ENCODE peak calls at places on chromosomes 12 and 14, in eight cellular contexts. X is body of pancreas, I is HEK293T, R is sciatic nerve, S is HTR-8/SVneo, N is NCI-H524, Y is GM04504, E is neural progenitor cell. G is an unnamed sample.
A peak's percentile ranks its signal among the peaks of the same experiment; 100 is the strongest.

GRCh38 chr12:15526033-15526432 is 203.7 kb downstream of the PTPRO start:
- DNase-seq in X (no peak), I (no peak), R (no peak), S (no peak), N (no peak), Y (no peak), E (no peak), G (no peak)

GRCh38 chr12:3116106-3116898 is 39.1 kb downstream of the TSPAN9 start:
- DNase-seq in X (no peak), I (no peak), R (no peak), S (no peak), N (no peak), Y (no peak), E (peak; percentile 40), G (no peak)

GRCh38 chr12:96434107-96434506 is 33.9 kb upstream of the CDK17 start:
- DNase-seq in X (no peak), I (no peak), R (no peak), S (peak; percentile 47), N (no peak), Y (no peak), E (no peak), G (peak; percentile 98)

GRCh38 chr14:48670939-48671338 is 915.2 kb downstream of the RPS29 start:
- DNase-seq in X (no peak), I (no peak), R (no peak), S (no peak), N (no peak), Y (no peak), E (no peak), G (no peak)

GRCh38 chr14:101072945-101073597 is 169.5 kb upstream of the RTL1 start:
- DNase-seq in X (no peak), I (peak; percentile 78), R (no peak), S (peak; percentile 97), N (no peak), Y (peak; percentile 77), E (peak; percentile 65), G (peak; percentile 93)

GRCh38 chr14:70641548-70642312 is at the start of gene TTC9:
- DNase-seq in X (peak; percentile 34), I (peak; percentile 65), R (no peak), S (peak; percentile 59), N (no peak), Y (no peak), E (peak; percentile 78), G (no peak)

GRCh38 chr14:53384073-53384472 is 230.9 kb upstream of the DDHD1 start:
- DNase-seq in X (no peak), I (no peak), R (no peak), S (no peak), N (no peak), Y (no peak), E (no peak), G (no peak)

GRCh38 chr12:122888232-122888752 is 7.6 kb downstream of the VPS37B start:
- DNase-seq in X (peak; percentile 91), I (no peak), R (no peak), S (no peak), N (no peak), Y (no peak), E (peak; percentile 26), G (no peak)

GRCh38 chr12:1930816-1931597 is 12.6 kb upstream of the CACNA2D4 start:
- DNase-seq in X (no peak), I (no peak), R (peak; percentile 44), S (no peak), N (no peak), Y (no peak), E (no peak), G (no peak)

GRCh38 chr12:10184261-10184843 is 5.5 kb downstream of the TMEM52B start:
- DNase-seq in X (no peak), I (no peak), R (no peak), S (no peak), N (no peak), Y (peak; percentile 56), E (no peak), G (no peak)

GRCh38 chr14:88879016-88879415 is 54.6 kb downstream of the TTC8 start:
- DNase-seq in X (no peak), I (no peak), R (no peak), S (peak; percentile 4), N (no peak), Y (peak; percentile 42), E (no peak), G (peak; percentile 86)

G was measured in non-pigmented ciliary epithelial cell.